ENCODE peak calls at places on chromosomes 6 and 20, in five cellular contexts. S, N, I, Y and R are unnamed samples.
A peak's percentile ranks its signal among the peaks of the same experiment; 100 is the strongest.

GRCh38 chr6:5095236-5095635 is 10.1 kb downstream of the PPP1R3G start:
- DNase-seq in S (no peak), N (no peak), I (no peak), Y (no peak), R (no peak)

GRCh38 chr6:92827104-92827503 is 592.3 kb downstream of the EPHA7 start:
- DNase-seq in S (no peak), N (no peak), I (no peak), Y (no peak), R (no peak)

GRCh38 chr6:127812985-127813681 is 87.7 kb downstream of the THEMIS start:
- DNase-seq in S (no peak), N (no peak), I (no peak), Y (no peak), R (no peak)

GRCh38 chr6:130577178-130577919 is 211.5 kb downstream of the TMEM200A start:
- DNase-seq in S (no peak), N (no peak), I (no peak), Y (no peak), R (no peak)

GRCh38 chr6:26415036-26415614 is 13.1 kb downstream of the BTN3A1 start:
- DNase-seq in S (no peak), N (no peak), I (no peak), Y (no peak), R (no peak)

GRCh38 chr20:33578510-33578909 is 83.6 kb upstream of the C20orf144 start:
- DNase-seq in S (no peak), N (no peak), I (no peak), Y (no peak), R (no peak)

GRCh38 chr6:34295721-34296120 is 46.9 kb upstream of the SMIM29 start:
- DNase-seq in S (no peak), N (no peak), I (no peak), Y (no peak), R (peak; percentile 52)

GRCh38 chr6:26027491-26028211 is 59.6 kb upstream of the HFE start:
- DNase-seq in S (no peak), N (no peak), I (no peak), Y (no peak), R (no peak)

GRCh38 chr6:128491041-128491642 is 29.3 kb downstream of the PTPRK start:
- DNase-seq in S (peak; percentile 79), N (no peak), I (no peak), Y (no peak), R (no peak)

GRCh38 chr6:135906542-135906941 is 55.0 kb downstream of the PDE7B start:
- DNase-seq in S (no peak), N (no peak), I (no peak), Y (no peak), R (no peak)

GRCh38 chr6:49479308-49480004 is 16.3 kb downstream of the CENPQ start:
- DNase-seq in S (no peak), N (no peak), I (no peak), Y (no peak), R (no peak)

GRCh38 chr6:20312581-20312980 is 89.1 kb upstream of the E2F3 start:
- DNase-seq in S (peak; percentile 55), N (no peak), I (no peak), Y (no peak), R (no peak)

GRCh38 chr20:55386686-55387085 is 618.6 kb downstream of the CBLN4 start:
- DNase-seq in S (no peak), N (no peak), I (no peak), Y (no peak), R (peak; percentile 21)

GRCh38 chr6:136173519-136174507 is 76.3 kb downstream of the MTFR2 start:
- DNase-seq in S (no peak), N (no peak), I (no peak), Y (no peak), R (no peak)

GRCh38 chr6:21856844-21857243 is 263.3 kb downstream of the SOX4 start:
- DNase-seq in S (no peak), N (no peak), I (no peak), Y (no peak), R (no peak)

GRCh38 chr6:166156942-166157341 is 10.7 kb downstream of the TBXT start:
- DNase-seq in S (no peak), N (no peak), I (no peak), Y (peak; percentile 17), R (no peak)

GRCh38 chr6:11785953-11786579 is 7.5 kb upstream of the ADTRP start:
- DNase-seq in S (no peak), N (no peak), I (no peak), Y (no peak), R (no peak)

GRCh38 chr20:47727170-47727880 is 58.0 kb downstream of the SULF2 start:
- DNase-seq in S (no peak), N (no peak), I (peak; percentile 42), Y (no peak), R (no peak)

GRCh38 chr20:37565134-37565811 is 37.6 kb upstream of the BLCAP start:
- DNase-seq in S (no peak), N (no peak), I (no peak), Y (no peak), R (no peak)

GRCh38 chr20:31840906-31841816 is 4.2 kb downstream of the FOXS1 start:
- DNase-seq in S (no peak), N (peak; percentile 81), I (no peak), Y (no peak), R (no peak)

GRCh38 chr6:145142958-145143357 is 592.4 kb downstream of the EPM2A start:
- DNase-seq in S (no peak), N (no peak), I (no peak), Y (no peak), R (no peak)

GRCh38 chr20:7924692-7925091 is 15.6 kb downstream of the HAO1 start:
- DNase-seq in S (peak; percentile 33), N (no peak), I (no peak), Y (no peak), R (peak; percentile 77)

GRCh38 chr6:158068156-158068892 is 86.7 kb downstream of the SYNJ2 start:
- DNase-seq in S (no peak), N (peak; percentile 63), I (no peak), Y (no peak), R (no peak)

GRCh38 chr6:72002415-72002814 is 116.1 kb downstream of the RIMS1 start:
- DNase-seq in S (no peak), N (no peak), I (no peak), Y (no peak), R (no peak)

GRCh38 chr6:127459231-127459641 is at the start of gene KIAA0408:
- DNase-seq in S (peak; percentile 27), N (peak; percentile 76), I (peak; percentile 52), Y (no peak), R (no peak)

GRCh38 chr6:28747631-28748157 is 176.1 kb downstream of the TRIM27 start:
- DNase-seq in S (no peak), N (no peak), I (no peak), Y (peak; percentile 92), R (no peak)
- H3K4me3 ChIP-seq in S (peak overlapping the region; percentile 25), N (no peak overlapping the region), I (no peak overlapping the region), Y (peak overlapping the region; percentile 52), R (no peak overlapping the region)

GRCh38 chr20:49769125-49769581 is 43.5 kb upstream of the SLC9A8 start:
- DNase-seq in S (no peak), N (no peak), I (no peak), Y (no peak), R (no peak)

GRCh38 chr20:49765846-49766541 is 46.6 kb upstream of the SLC9A8 start:
- DNase-seq in S (no peak), N (no peak), I (no peak), Y (no peak), R (no peak)

GRCh38 chr20:49770634-49771033 is 42.0 kb upstream of the SLC9A8 start:
- DNase-seq in S (no peak), N (no peak), I (no peak), Y (no peak), R (no peak)

GRCh38 chr20:49766979-49767419 is 45.6 kb upstream of the SLC9A8 start:
- DNase-seq in S (no peak), N (no peak), I (no peak), Y (peak; percentile 61), R (no peak)

GRCh38 chr20:49768204-49769124 is 44.2 kb upstream of the SLC9A8 start:
- DNase-seq in S (peak; percentile 48), N (no peak), I (peak; percentile 72), Y (peak; percentile 98), R (peak; percentile 89)
- H3K4me3 ChIP-seq in S (no peak overlapping the region), N (no peak overlapping the region), I (no peak overlapping the region), Y (no peak overlapping the region), R (no peak overlapping the region)

GRCh38 chr6:138483911-138484731 is 15.2 kb downstream of the NHSL1 start:
- DNase-seq in S (no peak), N (no peak), I (no peak), Y (no peak), R (no peak)
- H3K4me3 ChIP-seq in S (no peak overlapping the region), N (no peak overlapping the region), I (no peak overlapping the region), Y (no peak overlapping the region), R (no peak overlapping the region)

DNA sequence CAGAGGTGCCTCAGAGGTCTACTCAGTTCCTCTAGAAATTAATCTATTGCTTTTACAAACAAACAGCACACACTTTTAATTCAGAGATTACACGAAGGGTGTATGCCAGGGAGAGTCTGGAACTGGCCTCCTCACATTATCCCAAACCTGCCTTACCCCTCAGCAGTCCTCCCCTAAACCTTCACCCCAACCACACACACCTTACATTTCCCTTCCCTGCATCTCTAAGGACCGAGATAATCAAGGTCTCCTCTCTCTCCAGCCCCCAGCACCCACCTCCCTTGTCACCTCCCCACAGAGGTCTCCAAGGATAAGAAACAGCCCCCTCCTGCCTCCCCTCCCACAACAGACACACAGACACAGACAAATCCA is 6.1 kb downstream of the HLA-DRB1 start:
- DNase-seq in S (no peak), N (no peak), I (no peak), Y (no peak), R (no peak)
- H3K4me3 ChIP-seq in S (no peak overlapping the region), N (no peak overlapping the region), I (no peak overlapping the region), Y (no peak overlapping the region), R (no peak overlapping the region)

GRCh38 chr6:91653324-91653723 is 1066.5 kb upstream of the MAP3K7 start:
- DNase-seq in S (no peak), N (no peak), I (no peak), Y (no peak), R (no peak)
- H3K4me3 ChIP-seq in S (no peak overlapping the region), N (no peak overlapping the region), I (no peak overlapping the region), Y (no peak overlapping the region), R (no peak overlapping the region)

DNA sequence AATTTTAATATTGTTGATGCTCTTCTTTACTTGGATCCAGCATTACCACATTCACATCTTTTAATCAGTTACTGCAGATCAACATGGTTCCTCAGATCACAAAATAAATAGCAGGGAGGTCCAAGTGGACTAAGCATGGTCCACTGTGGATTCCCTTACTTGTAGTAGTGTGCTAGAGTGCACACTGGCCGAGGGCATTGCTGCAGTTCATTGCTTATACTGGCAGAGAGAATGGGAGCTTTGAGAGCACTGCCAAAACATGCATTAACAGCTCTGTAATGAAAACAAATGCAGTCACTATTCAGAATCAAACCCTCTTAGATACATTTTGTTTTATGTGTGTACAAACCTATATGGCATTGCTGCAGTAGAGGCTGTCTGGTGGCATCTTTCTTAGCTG is 471.5 kb downstream of the CD109 start:
- DNase-seq in S (no peak), N (no peak), I (no peak), Y (no peak), R (no peak)
- H3K4me3 ChIP-seq in S (no peak overlapping the region), N (no peak overlapping the region), I (no peak overlapping the region), Y (no peak overlapping the region), R (no peak overlapping the region)